ENCODE peak calls at places on chromosomes 4 and X, in six cellular contexts. I is tibial artery, L is heart left ventricle, F is A549, X is lung, Z is HL-60. E is an unnamed sample.

GRCh38 chr4:56149601-56150000 is 200.9 kb downstream of the CEP135 start:
- DNase-seq in F (no peak), L (no peak), X (no peak), Z (no peak), I (no peak), E (no peak)

GRCh38 chrX:109382332-109382731 is 99.6 kb downstream of the GUCY2F start:
- DNase-seq in I (no peak), X (no peak), L (no peak), F (no peak), Z (no peak), E (no peak)

GRCh38 chr4:40490481-40490880 is 139.2 kb downstream of the RBM47 start:
- DNase-seq in L (no peak), Z (no peak), X (no peak), I (no peak), F (no peak), E (no peak)

GRCh38 chr4:92636038-92636825 is 332.5 kb downstream of the GRID2 start:
- DNase-seq in F (no peak), L (no peak), X (no peak), I (no peak), Z (no peak), E (no peak)

GRCh38 chr4:127586922-127587571 is 45.7 kb upstream of the INTU start:
- DNase-seq in X (no peak), L (no peak), I (no peak), F (peak), Z (no peak), E (no peak)

GRCh38 chr4:155759372-155760252 is 791 bp downstream of the GUCY1B1 start:
- DNase-seq in F (peak), I (peak), X (peak), Z (no peak), L (peak), E (no peak)

GRCh38 chrX:96685205-96686099 is 810 bp downstream of the DIAPH2 start:
- DNase-seq in Z (no peak), F (peak), L (no peak), I (peak), X (peak), E (peak)

GRCh38 chr4:19879330-19879729 is 372.4 kb upstream of the SLIT2 start:
- DNase-seq in I (no peak), Z (no peak), F (no peak), L (no peak), X (no peak), E (no peak)

GRCh38 chr4:118732591-118733330 is 47.6 kb downstream of the METTL14 start:
- DNase-seq in Z (no peak), X (no peak), L (no peak), F (no peak), I (no peak), E (no peak)

GRCh38 chr4:145481164-145481941 is at the start of gene SMAD1:
- DNase-seq in L (peak), X (peak), F (peak), I (peak), Z (no peak), E (no peak)

GRCh38 chr4:3263053-3263958 is 14.3 kb downstream of the MSANTD1 start:
- DNase-seq in Z (no peak), F (no peak), I (no peak), L (no peak), X (no peak), E (no peak)

GRCh38 chr4:98602270-98602669 is 56.1 kb downstream of the TSPAN5 start:
- DNase-seq in Z (no peak), F (no peak), X (no peak), L (no peak), I (no peak), E (no peak)

GRCh38 chr4:98604723-98605122 is 53.7 kb downstream of the TSPAN5 start:
- DNase-seq in F (no peak), X (no peak), I (no peak), L (no peak), Z (no peak), E (no peak)

GRCh38 chr4:98599617-98600016 is 58.8 kb downstream of the TSPAN5 start:
- DNase-seq in F (no peak), X (no peak), L (no peak), Z (no peak), I (no peak), E (no peak)

GRCh38 chr4:98603683-98604573 is 54.5 kb downstream of the TSPAN5 start:
- DNase-seq in F (no peak), Z (no peak), X (no peak), L (no peak), I (no peak), E (no peak)

GRCh38 chr4:98601719-98602118 is 56.7 kb downstream of the TSPAN5 start:
- DNase-seq in L (no peak), F (no peak), X (no peak), I (no peak), Z (no peak), E (no peak)
- TF ChIP-seq CTCF in L (no peak), F (no peak), X (no peak), I (no peak), Z (no peak), E (no peak)

GRCh38 chr4:158200214-158200613 is 10.1 kb upstream of the TMEM144 start:
- DNase-seq in F (no peak), I (no peak), X (no peak), Z (no peak), L (no peak), E (no peak)
- H3K27ac ChIP-seq in F (no peak), I (no peak), X (no peak), Z (no peak), L (no peak), E (no peak)

GRCh38 chr4:141130947-141131545 is 2.2 kb downstream of the RNF150 start:
- DNase-seq in L (no peak), X (no peak), F (no peak), Z (no peak), I (no peak), E (no peak)
- H3K4me3 ChIP-seq in L (peak), X (no peak), F (no peak), Z (no peak), I (peak), E (no peak)

GRCh38 chr4:113884655-113885054 is 94.8 kb downstream of the ARSJ start:
- DNase-seq in L (no peak), Z (no peak), I (no peak), F (no peak), X (no peak), E (no peak)
- TF ChIP-seq CTCF in L (no peak), Z (no peak), I (no peak), F (no peak), X (no peak), E (no peak)

DNA sequence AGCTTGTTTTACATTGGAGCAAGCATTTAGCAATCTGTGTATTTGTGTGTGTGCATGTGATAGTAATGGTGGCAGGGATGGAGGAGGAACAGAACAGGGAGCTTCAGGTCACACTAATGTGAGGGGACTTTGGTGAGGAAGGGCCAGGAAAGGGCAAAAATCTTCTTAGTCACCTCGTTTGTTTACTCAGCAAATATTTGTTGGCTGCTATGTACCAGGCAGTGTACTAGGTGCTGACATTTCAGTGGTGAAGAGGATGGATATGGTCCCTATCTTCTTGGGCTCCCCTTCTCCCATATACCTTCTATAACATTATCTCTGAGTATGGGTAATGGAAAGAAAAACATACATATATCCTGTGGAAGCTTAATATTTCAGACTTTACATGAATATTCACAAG is 48.5 kb upstream of the HDAC8 start:
- DNase-seq in Z (no peak), X (no peak), L (no peak), F (peak), I (no peak), E (no peak)
- H3K27ac ChIP-seq in Z (no peak), X (peak), L (no peak), F (peak), I (peak), E (no peak)

GRCh38 chr4:121785479-121785878 is 15.6 kb upstream of the EXOSC9 start:
- DNase-seq in I (no peak), F (no peak), L (no peak), X (no peak), Z (no peak), E (no peak)
- H3K4me3 ChIP-seq in I (no peak), F (no peak), L (no peak), X (no peak), Z (no peak), E (no peak)

GRCh38 chrX:143669395-143669794 is 33.5 kb upstream of the SLITRK4 start:
- DNase-seq in I (no peak), L (no peak), F (no peak), X (no peak), Z (no peak), E (no peak)
- TF ChIP-seq CTCF in I (no peak), L (no peak), F (no peak), X (no peak), Z (no peak), E (no peak)

E was measured in CD8-positive, alpha-beta T cell.